ENCODE peak calls at places on chromosomes 7 and 10, in eight cellular contexts. One of them, this sample, is unnamed.

GRCh38 chr10:110285501-110285900 is 19.2 kb downstream of the SMNDC1 start:
- DNase-seq in heart left ventricle: no peak
- DNase-seq in kidney epithelial cell: no peak
- DNase-seq in GM06990: no peak
- DNase-seq in upper lobe of right lung: no peak
- DNase-seq in A549: no peak
- DNase-seq in brain microvascular endothelial cell: no peak
- DNase-seq in choroid plexus epithelial cell: no peak
- DNase-seq in this sample: no peak

GRCh38 chr7:1829111-1829510 is 159.0 kb downstream of the ELFN1 start:
- DNase-seq in heart left ventricle: no peak
- DNase-seq in kidney epithelial cell: no peak
- DNase-seq in GM06990: no peak
- DNase-seq in upper lobe of right lung: peak; percentile 37
- DNase-seq in A549: no peak
- DNase-seq in brain microvascular endothelial cell: no peak
- DNase-seq in choroid plexus epithelial cell: no peak
- DNase-seq in this sample: no peak

GRCh38 chr10:101559596-101560292 is 28.3 kb downstream of the POLL start:
- DNase-seq in heart left ventricle: no peak
- DNase-seq in kidney epithelial cell: no peak
- DNase-seq in GM06990: no peak
- DNase-seq in upper lobe of right lung: no peak
- DNase-seq in A549: no peak
- DNase-seq in brain microvascular endothelial cell: no peak
- DNase-seq in choroid plexus epithelial cell: no peak
- DNase-seq in this sample: no peak

GRCh38 chr7:131302453-131302852 is 25.2 kb upstream of the MKLN1 start:
- DNase-seq in heart left ventricle: no peak
- DNase-seq in kidney epithelial cell: no peak
- DNase-seq in GM06990: no peak
- DNase-seq in upper lobe of right lung: no peak
- DNase-seq in A549: no peak
- DNase-seq in brain microvascular endothelial cell: no peak
- DNase-seq in choroid plexus epithelial cell: no peak
- DNase-seq in this sample: no peak

GRCh38 chr10:124917939-124918830 is 23.7 kb upstream of the ZRANB1 start:
- DNase-seq in heart left ventricle: no peak
- DNase-seq in kidney epithelial cell: no peak
- DNase-seq in GM06990: peak; percentile 22
- DNase-seq in upper lobe of right lung: no peak
- DNase-seq in A549: no peak
- DNase-seq in brain microvascular endothelial cell: no peak
- DNase-seq in choroid plexus epithelial cell: peak; percentile 50
- DNase-seq in this sample: no peak

GRCh38 chr7:33707427-33707826 is 197.9 kb upstream of the BMPER start:
- DNase-seq in heart left ventricle: no peak
- DNase-seq in kidney epithelial cell: no peak
- DNase-seq in GM06990: no peak
- DNase-seq in upper lobe of right lung: no peak
- DNase-seq in A549: no peak
- DNase-seq in brain microvascular endothelial cell: no peak
- DNase-seq in choroid plexus epithelial cell: no peak
- DNase-seq in this sample: peak; percentile 31

GRCh38 chr7:44671069-44671468 is 64.6 kb downstream of the OGDH start:
- DNase-seq in heart left ventricle: no peak
- DNase-seq in kidney epithelial cell: no peak
- DNase-seq in GM06990: no peak
- DNase-seq in upper lobe of right lung: no peak
- DNase-seq in A549: no peak
- DNase-seq in brain microvascular endothelial cell: no peak
- DNase-seq in choroid plexus epithelial cell: no peak
- DNase-seq in this sample: no peak

GRCh38 chr7:1260236-1260635 is 27.6 kb downstream of the UNCX start:
- DNase-seq in heart left ventricle: no peak
- DNase-seq in kidney epithelial cell: no peak
- DNase-seq in GM06990: no peak
- DNase-seq in upper lobe of right lung: no peak
- DNase-seq in A549: no peak
- DNase-seq in brain microvascular endothelial cell: no peak
- DNase-seq in choroid plexus epithelial cell: no peak
- DNase-seq in this sample: no peak

GRCh38 chr10:5530412-5530806 is 5.6 kb downstream of the CALML3 start:
- DNase-seq in heart left ventricle: no peak
- DNase-seq in kidney epithelial cell: no peak
- DNase-seq in GM06990: no peak
- DNase-seq in upper lobe of right lung: peak; percentile 36
- DNase-seq in A549: no peak
- DNase-seq in brain microvascular endothelial cell: no peak
- DNase-seq in choroid plexus epithelial cell: no peak
- DNase-seq in this sample: no peak

GRCh38 chr7:111571720-111572119 is 9.4 kb upstream of the IMMP2L start:
- DNase-seq in heart left ventricle: no peak
- DNase-seq in kidney epithelial cell: no peak
- DNase-seq in GM06990: no peak
- DNase-seq in upper lobe of right lung: no peak
- DNase-seq in A549: no peak
- DNase-seq in brain microvascular endothelial cell: no peak
- DNase-seq in choroid plexus epithelial cell: no peak
- DNase-seq in this sample: no peak

GRCh38 chr10:101903827-101904520 is 60.4 kb upstream of the KCNIP2 start:
- DNase-seq in heart left ventricle: no peak
- DNase-seq in kidney epithelial cell: no peak
- DNase-seq in GM06990: peak; percentile 79
- DNase-seq in upper lobe of right lung: no peak
- DNase-seq in A549: no peak
- DNase-seq in brain microvascular endothelial cell: no peak
- DNase-seq in choroid plexus epithelial cell: no peak
- DNase-seq in this sample: no peak

GRCh38 chr7:140621326-140622035 is 19.1 kb downstream of the DENND2A start:
- DNase-seq in heart left ventricle: no peak
- DNase-seq in kidney epithelial cell: no peak
- DNase-seq in GM06990: no peak
- DNase-seq in upper lobe of right lung: no peak
- DNase-seq in A549: no peak
- DNase-seq in brain microvascular endothelial cell: peak; percentile 57
- DNase-seq in choroid plexus epithelial cell: peak; percentile 33
- DNase-seq in this sample: no peak

GRCh38 chr10:104897679-104898078 is 256.6 kb downstream of the SORCS3 start:
- DNase-seq in heart left ventricle: no peak
- DNase-seq in kidney epithelial cell: no peak
- DNase-seq in GM06990: no peak
- DNase-seq in upper lobe of right lung: no peak
- DNase-seq in A549: no peak
- DNase-seq in brain microvascular endothelial cell: no peak
- DNase-seq in choroid plexus epithelial cell: no peak
- DNase-seq in this sample: no peak

GRCh38 chr10:11263767-11264166 is 246.1 kb downstream of the CELF2 start:
- DNase-seq in heart left ventricle: no peak
- DNase-seq in kidney epithelial cell: no peak
- DNase-seq in GM06990: no peak
- DNase-seq in upper lobe of right lung: no peak
- DNase-seq in A549: no peak
- DNase-seq in brain microvascular endothelial cell: no peak
- DNase-seq in choroid plexus epithelial cell: no peak
- DNase-seq in this sample: no peak

GRCh38 chr7:81887098-81887497 is 117.3 kb upstream of the HGF start:
- DNase-seq in heart left ventricle: no peak
- DNase-seq in kidney epithelial cell: no peak
- DNase-seq in GM06990: peak; percentile 43
- DNase-seq in upper lobe of right lung: no peak
- DNase-seq in A549: no peak
- DNase-seq in brain microvascular endothelial cell: no peak
- DNase-seq in choroid plexus epithelial cell: peak; percentile 11
- DNase-seq in this sample: peak; percentile 16

DNA sequence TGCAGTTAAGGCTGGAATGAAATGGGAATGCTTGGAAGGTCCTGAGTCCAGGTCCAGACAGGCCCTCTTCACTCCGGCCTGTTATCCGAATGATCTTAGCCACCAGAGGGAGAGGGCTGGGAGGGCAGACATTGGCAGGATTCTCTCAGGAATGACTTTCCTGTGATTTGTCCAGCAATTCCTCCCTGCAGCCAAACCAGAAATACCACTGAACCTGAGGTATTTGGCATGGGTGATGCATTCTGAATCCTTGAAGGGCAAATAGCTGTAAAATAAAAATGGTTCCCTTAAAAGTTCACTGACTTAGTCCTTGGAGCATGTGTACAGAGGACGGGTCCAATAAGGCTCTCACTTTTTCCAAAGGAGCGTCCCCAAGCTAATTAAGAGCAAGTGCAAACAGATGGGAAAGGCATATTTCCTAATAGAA is 77.5 kb upstream of the HABP2 start:
- DNase-seq in heart left ventricle: no peak
- DNase-seq in kidney epithelial cell: no peak
- DNase-seq in GM06990: no peak
- DNase-seq in upper lobe of right lung: no peak
- DNase-seq in A549: no peak
- DNase-seq in brain microvascular endothelial cell: no peak
- DNase-seq in choroid plexus epithelial cell: peak; percentile 5
- DNase-seq in this sample: no peak
- TF ChIP-seq CTCF in heart left ventricle: no peak
- TF ChIP-seq CTCF in kidney epithelial cell: no peak
- TF ChIP-seq CTCF in GM06990: no peak
- TF ChIP-seq CTCF in upper lobe of right lung: no peak
- TF ChIP-seq CTCF in A549: no peak
- TF ChIP-seq CTCF in brain microvascular endothelial cell: no peak
- TF ChIP-seq CTCF in choroid plexus epithelial cell: no peak
- TF ChIP-seq CTCF in this sample: no peak

GRCh38 chr10:27513451-27514191 is 9.5 kb downstream of the RAB18 start:
- DNase-seq in heart left ventricle: no peak
- DNase-seq in kidney epithelial cell: no peak
- DNase-seq in GM06990: no peak
- DNase-seq in upper lobe of right lung: no peak
- DNase-seq in A549: no peak
- DNase-seq in brain microvascular endothelial cell: peak; percentile 10
- DNase-seq in choroid plexus epithelial cell: peak; percentile 57
- DNase-seq in this sample: peak; percentile 22

GRCh38 chr10:27512548-27512947 is 8.4 kb downstream of the RAB18 start:
- DNase-seq in heart left ventricle: no peak
- DNase-seq in kidney epithelial cell: no peak
- DNase-seq in GM06990: no peak
- DNase-seq in upper lobe of right lung: no peak
- DNase-seq in A549: no peak
- DNase-seq in brain microvascular endothelial cell: no peak
- DNase-seq in choroid plexus epithelial cell: no peak
- DNase-seq in this sample: no peak

GRCh38 chr10:27518261-27518660 is 14.2 kb downstream of the RAB18 start:
- DNase-seq in heart left ventricle: no peak
- DNase-seq in kidney epithelial cell: no peak
- DNase-seq in GM06990: no peak
- DNase-seq in upper lobe of right lung: no peak
- DNase-seq in A549: no peak
- DNase-seq in brain microvascular endothelial cell: no peak
- DNase-seq in choroid plexus epithelial cell: no peak
- DNase-seq in this sample: no peak

GRCh38 chr10:27514243-27514642 is 10.1 kb downstream of the RAB18 start:
- DNase-seq in heart left ventricle: no peak
- DNase-seq in kidney epithelial cell: no peak
- DNase-seq in GM06990: no peak
- DNase-seq in upper lobe of right lung: no peak
- DNase-seq in A549: no peak
- DNase-seq in brain microvascular endothelial cell: no peak
- DNase-seq in choroid plexus epithelial cell: no peak
- DNase-seq in this sample: no peak
- H3K4me3 ChIP-seq in heart left ventricle: no peak overlapping the region
- H3K4me3 ChIP-seq in kidney epithelial cell: no peak overlapping the region
- H3K4me3 ChIP-seq in GM06990: no peak overlapping the region
- H3K4me3 ChIP-seq in upper lobe of right lung: no peak overlapping the region
- H3K4me3 ChIP-seq in A549: no peak overlapping the region
- H3K4me3 ChIP-seq in brain microvascular endothelial cell: no peak overlapping the region
- H3K4me3 ChIP-seq in choroid plexus epithelial cell: no peak overlapping the region
- H3K4me3 ChIP-seq in this sample: no peak overlapping the region

GRCh38 chr10:132828681-132829080 is 42.7 kb upstream of the NKX6-2 start:
- DNase-seq in heart left ventricle: no peak
- DNase-seq in kidney epithelial cell: no peak
- DNase-seq in GM06990: no peak
- DNase-seq in upper lobe of right lung: no peak
- DNase-seq in A549: no peak
- DNase-seq in brain microvascular endothelial cell: no peak
- DNase-seq in choroid plexus epithelial cell: no peak
- DNase-seq in this sample: no peak
- TF ChIP-seq CTCF in heart left ventricle: no peak
- TF ChIP-seq CTCF in kidney epithelial cell: no peak
- TF ChIP-seq CTCF in GM06990: no peak
- TF ChIP-seq CTCF in upper lobe of right lung: no peak
- TF ChIP-seq CTCF in A549: no peak
- TF ChIP-seq CTCF in brain microvascular endothelial cell: no peak
- TF ChIP-seq CTCF in choroid plexus epithelial cell: no peak
- TF ChIP-seq CTCF in this sample: no peak

GRCh38 chr10:120997313-120998102 is 146.3 kb downstream of the WDR11 start:
- DNase-seq in heart left ventricle: no peak
- DNase-seq in kidney epithelial cell: no peak
- DNase-seq in GM06990: no peak
- DNase-seq in upper lobe of right lung: no peak
- DNase-seq in A549: no peak
- DNase-seq in brain microvascular endothelial cell: no peak
- DNase-seq in choroid plexus epithelial cell: no peak
- DNase-seq in this sample: no peak
- H3K4me3 ChIP-seq in heart left ventricle: no peak overlapping the region
- H3K4me3 ChIP-seq in kidney epithelial cell: no peak overlapping the region
- H3K4me3 ChIP-seq in GM06990: no peak overlapping the region
- H3K4me3 ChIP-seq in upper lobe of right lung: no peak overlapping the region
- H3K4me3 ChIP-seq in A549: no peak overlapping the region
- H3K4me3 ChIP-seq in brain microvascular endothelial cell: no peak overlapping the region
- H3K4me3 ChIP-seq in choroid plexus epithelial cell: no peak overlapping the region
- H3K4me3 ChIP-seq in this sample: no peak overlapping the region

GRCh38 chr7:151608031-151608551 is 88.4 kb upstream of the RHEB start:
- DNase-seq in heart left ventricle: no peak
- DNase-seq in kidney epithelial cell: no peak
- DNase-seq in GM06990: no peak
- DNase-seq in upper lobe of right lung: no peak
- DNase-seq in A549: peak; percentile 18
- DNase-seq in brain microvascular endothelial cell: no peak
- DNase-seq in choroid plexus epithelial cell: peak; percentile 35
- DNase-seq in this sample: no peak
- TF ChIP-seq CTCF in heart left ventricle: no peak
- TF ChIP-seq CTCF in kidney epithelial cell: peak; percentile 9
- TF ChIP-seq CTCF in GM06990: no peak
- TF ChIP-seq CTCF in upper lobe of right lung: no peak
- TF ChIP-seq CTCF in A549: no peak
- TF ChIP-seq CTCF in brain microvascular endothelial cell: peak; percentile 42
- TF ChIP-seq CTCF in choroid plexus epithelial cell: peak; percentile 33
- TF ChIP-seq CTCF in this sample: no peak

GRCh38 chr7:22853138-22853537 is 30.5 kb upstream of the TOMM7 start:
- DNase-seq in heart left ventricle: no peak
- DNase-seq in kidney epithelial cell: no peak
- DNase-seq in GM06990: no peak
- DNase-seq in upper lobe of right lung: no peak
- DNase-seq in A549: no peak
- DNase-seq in brain microvascular endothelial cell: no peak
- DNase-seq in choroid plexus epithelial cell: no peak
- DNase-seq in this sample: no peak
- H3K4me3 ChIP-seq in heart left ventricle: no peak overlapping the region
- H3K4me3 ChIP-seq in kidney epithelial cell: no peak overlapping the region
- H3K4me3 ChIP-seq in GM06990: no peak overlapping the region
- H3K4me3 ChIP-seq in upper lobe of right lung: no peak overlapping the region
- H3K4me3 ChIP-seq in A549: no peak overlapping the region
- H3K4me3 ChIP-seq in brain microvascular endothelial cell: no peak overlapping the region
- H3K4me3 ChIP-seq in choroid plexus epithelial cell: no peak overlapping the region
- H3K4me3 ChIP-seq in this sample: no peak overlapping the region

This sample was measured in HFF-Myc.